ENCODE peak calls at places on chromosomes 16 and 17, in four cellular contexts. C, J, G and B are unnamed samples.

GRCh38 chr16:24853830-24854229 is 8.1 kb downstream of the SLC5A11 start:
- DNase-seq in C (no peak), G (no peak), J (no peak), B (no peak)

GRCh38 chr17:9645858-9646555 is 690 bp downstream of the USP43 start:
- DNase-seq in G (no peak), C (peak), J (peak), B (peak)

GRCh38 chr17:60137731-60138130 is 12.0 kb upstream of the CA4 start:
- DNase-seq in C (no peak), J (no peak), G (no peak), B (no peak)

GRCh38 chr17:68705331-68706166 is 104.4 kb upstream of the FAM20A start:
- DNase-seq in C (no peak), G (no peak), J (no peak), B (no peak)

GRCh38 chr16:9107025-9107970 is 15.9 kb downstream of the HAPSTR1 start:
- DNase-seq in G (no peak), J (no peak), C (no peak), B (no peak)

GRCh38 chr17:7834554-7834890 is 505 bp downstream of the KDM6B start:
- DNase-seq in G (peak), C (peak), J (no peak), B (peak)

GRCh38 chr17:10061131-10061581 is 137.2 kb downstream of the GAS7 start:
- DNase-seq in G (peak), J (no peak), C (no peak), B (no peak)

GRCh38 chr16:53372942-53373871 is 61.1 kb upstream of the RBL2 start:
- DNase-seq in J (peak), G (no peak), C (peak), B (no peak)

GRCh38 chr16:15618392-15618791 is 24.6 kb downstream of the MARF1 start:
- DNase-seq in J (no peak), G (no peak), C (no peak), B (no peak)

GRCh38 chr17:1058423-1059130 is 61.6 kb downstream of the TIMM22 start:
- DNase-seq in G (no peak), C (peak), J (no peak), B (peak)

GRCh38 chr16:49405123-49405522 is 31.5 kb downstream of the C16orf78 start:
- DNase-seq in G (no peak), C (no peak), J (no peak), B (no peak)

GRCh38 chr16:19400709-19401108 is 17.0 kb upstream of the TMC5 start:
- DNase-seq in C (no peak), G (no peak), J (no peak), B (peak)

GRCh38 chr17:30292490-30292858 is 730 bp upstream of the BLMH start:
- DNase-seq in G (no peak), J (no peak), C (no peak), B (no peak)

GRCh38 chr17:30296499-30297038 is 4.8 kb upstream of the BLMH start:
- DNase-seq in G (no peak), J (no peak), C (no peak), B (peak)

GRCh38 chr17:30290077-30290476 is 1.7 kb downstream of the BLMH start:
- DNase-seq in G (no peak), J (no peak), C (no peak), B (peak)

GRCh38 chr17:30290696-30291570 is 811 bp downstream of the BLMH start:
- DNase-seq in J (peak), C (peak), G (peak), B (peak)

DNA sequence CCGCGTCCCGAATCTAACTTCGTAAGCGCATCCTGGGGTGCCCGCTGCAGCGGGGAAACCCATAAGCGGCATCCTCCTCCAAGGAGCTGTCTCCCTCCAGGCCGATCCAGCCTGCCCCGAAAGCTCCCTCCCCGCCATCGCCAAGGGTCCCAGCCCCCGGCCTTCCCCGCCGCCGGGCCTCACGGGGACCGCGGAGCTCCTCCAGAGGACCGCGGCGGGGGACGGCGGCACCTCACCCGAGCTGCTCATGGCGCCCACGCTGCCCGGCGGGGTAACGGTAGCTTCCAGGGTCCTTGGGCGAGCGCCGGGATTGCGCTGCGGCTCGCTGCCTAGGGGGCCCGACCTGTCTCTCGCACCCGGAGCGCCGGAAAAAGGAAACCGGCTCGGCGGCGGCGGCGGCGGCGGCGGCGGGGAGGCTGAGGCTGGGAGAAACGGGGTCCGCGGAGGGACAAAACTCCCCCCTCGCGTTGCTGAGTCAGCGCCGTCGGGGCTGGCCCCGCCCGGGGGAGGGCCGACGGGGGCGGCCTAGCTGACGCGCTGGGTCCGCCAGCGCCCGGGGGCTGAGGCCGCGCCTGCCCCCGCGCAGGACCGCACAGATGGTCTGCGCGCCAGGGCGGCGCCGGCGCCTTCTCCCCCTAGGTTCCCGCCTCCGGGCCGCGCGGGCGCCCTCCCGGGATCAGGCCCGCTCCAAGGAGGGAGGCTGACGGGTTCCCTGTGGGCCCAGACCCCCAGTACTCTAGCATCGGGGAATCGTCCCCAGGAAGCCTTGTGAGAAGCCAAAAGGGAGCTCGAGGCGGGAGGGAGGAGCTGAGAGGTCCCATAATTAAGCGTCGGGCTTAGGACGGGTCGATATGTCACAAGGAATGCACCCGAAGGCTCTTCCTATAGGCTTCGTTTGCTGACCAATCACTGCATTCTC is at the start of gene BLMH:
- DNase-seq in G (peak), C (peak), J (peak), B (peak)
- TF ChIP-seq POLR2A in G (no peak), C (peak), J (no peak), B (peak)

GRCh38 chr17:45286286-45286685 is 24.4 kb upstream of the SPATA32 start:
- DNase-seq in J (no peak), C (no peak), G (no peak), B (no peak)

GRCh38 chr17:45282683-45283644 is 21.1 kb upstream of the SPATA32 start:
- DNase-seq in C (no peak), J (no peak), G (peak), B (peak)

GRCh38 chr17:45287526-45288264 is 25.8 kb upstream of the SPATA32 start:
- DNase-seq in J (no peak), C (no peak), G (no peak), B (peak)

GRCh38 chr17:45283711-45284110 is 21.8 kb upstream of the SPATA32 start:
- DNase-seq in J (no peak), C (no peak), G (peak), B (no peak)

GRCh38 chr17:45284176-45285140 is 22.6 kb upstream of the SPATA32 start:
- DNase-seq in C (no peak), J (no peak), G (peak), B (peak)
- TF ChIP-seq POLR2A in C (no peak), J (no peak), G (no peak), B (no peak)

GRCh38 chr16:31456988-31457360 is 2.3 kb upstream of the ARMC5 start:
- DNase-seq in C (no peak), J (no peak), G (no peak), B (no peak)

GRCh38 chr16:31459722-31460581 is 651 bp downstream of the ARMC5 start:
- DNase-seq in J (peak), G (peak), C (peak), B (peak)

GRCh38 chr16:31460582-31461002 is 1.3 kb downstream of the ARMC5 start:
- DNase-seq in C (no peak), G (peak), J (no peak), B (peak)

GRCh38 chr16:31458073-31458834 is 1.0 kb upstream of the ARMC5 start:
- DNase-seq in C (peak), J (peak), G (peak), B (no peak)

GRCh38 chr16:31458835-31459721 is at the start of gene ARMC5:
- DNase-seq in C (peak), J (peak), G (peak), B (peak)
- TF ChIP-seq POLR2A in C (peak), J (peak), G (peak), B (peak)

DNA sequence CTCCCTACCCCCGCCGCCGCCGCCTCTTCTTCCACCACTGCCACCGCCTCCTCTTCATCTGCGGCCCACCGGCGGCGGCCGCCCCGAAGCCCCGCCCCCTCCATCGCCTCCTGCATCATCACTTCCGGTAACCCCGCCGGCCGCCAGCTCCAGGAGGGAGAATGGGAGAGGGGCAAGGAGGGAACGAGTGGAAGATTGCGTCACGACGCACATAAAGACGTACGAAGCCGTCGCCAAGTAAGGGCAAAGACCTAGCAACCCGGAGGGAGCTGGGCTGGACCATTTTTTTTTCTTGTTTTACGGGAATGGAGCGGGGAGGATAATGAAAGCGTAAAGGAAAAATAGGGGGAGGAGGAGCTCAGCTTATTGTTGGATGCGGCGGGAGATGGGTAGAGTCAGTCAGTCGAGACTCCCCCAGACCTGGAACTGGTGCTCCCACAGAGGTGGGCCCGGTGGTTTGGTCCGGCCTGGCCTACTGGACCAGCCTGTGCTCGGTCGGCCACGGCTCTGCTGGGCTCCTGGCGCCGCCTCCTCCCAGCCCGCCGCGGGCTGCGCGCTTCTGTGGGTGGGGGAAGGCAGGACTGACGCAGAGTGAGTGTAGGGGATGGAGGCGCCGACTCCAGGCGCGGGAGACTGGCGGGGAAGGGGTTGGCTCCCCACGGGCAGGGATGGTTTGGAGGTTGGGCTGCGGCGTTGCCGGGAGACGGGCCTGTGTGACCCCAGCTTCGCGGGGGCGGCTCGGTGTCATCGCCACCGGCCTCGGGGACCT is at the start of the genes DCUN1D3 and LYRM1:
- DNase-seq in C (peak), J (peak), G (peak), B (peak)
- TF ChIP-seq POLR2A in C (peak), J (peak), G (peak), B (peak)

GRCh38 chr17:17496189-17497064 is at the start of gene RASD1:
- DNase-seq in G (peak), J (peak), C (peak), B (peak)
- TF ChIP-seq POLR2A in G (peak), J (no peak), C (peak), B (peak)

GRCh38 chr17:81241203-81241602 is 2.1 kb downstream of the NDUFAF8 start:
- DNase-seq in J (no peak), C (no peak), G (no peak), B (peak)
- TF ChIP-seq POLR2A in J (no peak), C (no peak), G (no peak), B (no peak)

GRCh38 chr17:39631403-39631802 is 4.7 kb downstream of the PPP1R1B start:
- DNase-seq in C (peak), G (no peak), J (no peak), B (no peak)
- TF ChIP-seq POLR2A in C (peak), G (no peak), J (no peak), B (no peak)